ENCODE peak calls at places on chromosome X, in six cellular contexts. One of them, this sample, is unnamed.

GRCh38 chrX:150842198-150842553 is 56.3 kb downstream of the CD99L2 start:
- DNase-seq in endothelial cell: no peak
- DNase-seq in GM10248: no peak
- DNase-seq in cardiac fibroblast: no peak
- DNase-seq in H9: no peak
- DNase-seq in brain microvascular endothelial cell: no peak
- DNase-seq in this sample: no peak

GRCh38 chrX:136950206-136950605 is 69.7 kb upstream of the RBMX start:
- DNase-seq in endothelial cell: no peak
- DNase-seq in GM10248: no peak
- DNase-seq in cardiac fibroblast: no peak
- DNase-seq in H9: no peak
- DNase-seq in brain microvascular endothelial cell: no peak
- DNase-seq in this sample: no peak

GRCh38 chrX:9853307-9853706 is 67.1 kb downstream of the SHROOM2 start:
- DNase-seq in endothelial cell: no peak
- DNase-seq in GM10248: no peak
- DNase-seq in cardiac fibroblast: no peak
- DNase-seq in H9: no peak
- DNase-seq in brain microvascular endothelial cell: no peak
- DNase-seq in this sample: no peak

GRCh38 chrX:153864101-153864500 is 21.9 kb downstream of the L1CAM start:
- DNase-seq in endothelial cell: no peak
- DNase-seq in GM10248: no peak
- DNase-seq in cardiac fibroblast: no peak
- DNase-seq in H9: no peak
- DNase-seq in brain microvascular endothelial cell: no peak
- DNase-seq in this sample: no peak

GRCh38 chrX:115642304-115642703 is 81.3 kb downstream of the PLS3 start:
- DNase-seq in endothelial cell: peak
- DNase-seq in GM10248: no peak
- DNase-seq in cardiac fibroblast: peak
- DNase-seq in H9: peak
- DNase-seq in brain microvascular endothelial cell: no peak
- DNase-seq in this sample: no peak

GRCh38 chrX:150219374-150220185 is 143.5 kb upstream of the MAMLD1 start:
- DNase-seq in endothelial cell: no peak
- DNase-seq in GM10248: peak
- DNase-seq in cardiac fibroblast: peak
- DNase-seq in H9: peak
- DNase-seq in brain microvascular endothelial cell: no peak
- DNase-seq in this sample: peak

GRCh38 chrX:129577473-129577872 is 37.4 kb downstream of the OCRL start:
- DNase-seq in endothelial cell: no peak
- DNase-seq in GM10248: no peak
- DNase-seq in cardiac fibroblast: peak
- DNase-seq in H9: no peak
- DNase-seq in brain microvascular endothelial cell: peak
- DNase-seq in this sample: peak

GRCh38 chrX:70262952-70263567 is 3.1 kb upstream of the P2RY4 start:
- DNase-seq in endothelial cell: peak
- DNase-seq in GM10248: peak
- DNase-seq in cardiac fibroblast: peak
- DNase-seq in H9: peak
- DNase-seq in brain microvascular endothelial cell: peak
- DNase-seq in this sample: peak

DNA sequence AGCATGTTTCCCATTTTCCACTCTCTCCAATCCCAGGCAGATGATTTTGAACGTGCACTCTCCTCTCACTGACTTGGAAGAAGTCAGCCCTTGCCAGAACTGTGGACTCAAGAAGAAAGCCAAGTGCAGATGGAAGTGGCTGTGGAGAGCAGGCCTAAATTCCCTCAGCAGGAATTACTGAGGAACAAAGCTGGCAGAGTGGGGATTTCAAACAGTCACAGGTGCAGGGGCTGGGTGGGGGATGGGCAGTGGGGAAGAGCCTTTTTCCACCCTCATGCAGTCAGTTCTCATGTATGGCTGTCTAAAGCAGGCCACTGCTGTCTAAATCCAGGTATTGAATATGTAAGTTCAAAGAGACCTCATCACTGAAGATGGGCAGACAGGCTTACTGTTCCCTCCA is 83.5 kb upstream of the PLAC1 start:
- DNase-seq in endothelial cell: no peak
- DNase-seq in GM10248: no peak
- DNase-seq in cardiac fibroblast: no peak
- DNase-seq in H9: no peak
- DNase-seq in brain microvascular endothelial cell: no peak
- DNase-seq in this sample: no peak
- TF ChIP-seq CTCF in endothelial cell: no peak
- TF ChIP-seq CTCF in GM10248: no peak
- TF ChIP-seq CTCF in cardiac fibroblast: no peak
- TF ChIP-seq CTCF in H9: no peak
- TF ChIP-seq CTCF in brain microvascular endothelial cell: no peak
- TF ChIP-seq CTCF in this sample: no peak

GRCh38 chrX:110224926-110225617 is 92.8 kb downstream of the AMMECR1 start:
- DNase-seq in endothelial cell: no peak
- DNase-seq in GM10248: no peak
- DNase-seq in cardiac fibroblast: no peak
- DNase-seq in H9: no peak
- DNase-seq in brain microvascular endothelial cell: no peak
- DNase-seq in this sample: no peak
- TF ChIP-seq CTCF in endothelial cell: no peak
- TF ChIP-seq CTCF in GM10248: no peak
- TF ChIP-seq CTCF in cardiac fibroblast: no peak
- TF ChIP-seq CTCF in H9: no peak
- TF ChIP-seq CTCF in brain microvascular endothelial cell: no peak
- TF ChIP-seq CTCF in this sample: no peak

DNA sequence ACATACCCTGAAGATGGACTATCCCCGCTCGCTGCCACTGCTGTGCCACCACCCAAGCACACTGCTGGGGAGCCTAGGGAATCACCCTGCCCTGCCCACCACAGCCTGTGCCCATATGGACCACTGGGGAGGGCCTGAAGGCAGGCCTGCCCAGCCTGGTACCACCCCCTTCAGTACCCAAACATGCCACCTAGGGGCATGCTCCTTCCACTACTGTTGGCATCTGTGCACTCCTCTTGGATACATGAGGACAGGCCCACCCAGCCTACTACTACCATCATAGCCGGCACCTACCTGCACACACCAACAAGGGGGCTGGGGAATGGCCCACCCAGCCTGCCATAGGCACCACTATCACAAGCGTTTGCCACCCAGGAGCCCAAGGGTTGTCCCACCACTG is 30.1 kb upstream of the PRDX4 start:
- DNase-seq in endothelial cell: no peak
- DNase-seq in GM10248: peak
- DNase-seq in cardiac fibroblast: no peak
- DNase-seq in H9: no peak
- DNase-seq in brain microvascular endothelial cell: no peak
- DNase-seq in this sample: no peak
- TF ChIP-seq CTCF in endothelial cell: no peak
- TF ChIP-seq CTCF in GM10248: no peak
- TF ChIP-seq CTCF in cardiac fibroblast: no peak
- TF ChIP-seq CTCF in H9: no peak
- TF ChIP-seq CTCF in brain microvascular endothelial cell: no peak
- TF ChIP-seq CTCF in this sample: no peak

GRCh38 chrX:69257504-69258127 is 92.4 kb upstream of the PJA1 start:
- DNase-seq in endothelial cell: no peak
- DNase-seq in GM10248: no peak
- DNase-seq in cardiac fibroblast: no peak
- DNase-seq in H9: no peak
- DNase-seq in brain microvascular endothelial cell: no peak
- DNase-seq in this sample: no peak
- TF ChIP-seq CTCF in endothelial cell: no peak
- TF ChIP-seq CTCF in GM10248: no peak
- TF ChIP-seq CTCF in cardiac fibroblast: no peak
- TF ChIP-seq CTCF in H9: no peak
- TF ChIP-seq CTCF in brain microvascular endothelial cell: no peak
- TF ChIP-seq CTCF in this sample: no peak

This sample was measured in fibroblast of the aortic adventitia.